ENCODE peak calls at places on chromosomes 3 and 15, in nine cellular contexts. Q is upper lobe of right lung, V is PC-3, U is choroid plexus epithelial cell, B is right lobe of liver, M is psoas muscle, P is GM06990, O is brain microvascular endothelial cell, K is mammary epithelial cell. S is an unnamed sample.

GRCh38 chr15:71747128-71748083 is 62.9 kb upstream of the NR2E3 start:
- DNase-seq in Q (no peak), V (peak), U (peak), B (no peak), M (no peak), P (no peak), O (peak), K (peak), S (no peak)

GRCh38 chr15:69393831-69394491 is 20.2 kb upstream of the KIF23 start:
- DNase-seq in Q (no peak), V (peak), U (no peak), B (no peak), M (no peak), P (no peak), O (no peak), K (peak), S (no peak)

GRCh38 chr3:9797196-9797945 is 4.5 kb downstream of the ARPC4 start:
- DNase-seq in Q (no peak), V (no peak), U (peak), B (no peak), M (no peak), P (no peak), O (no peak), K (no peak), S (no peak)

GRCh38 chr15:90213818-90214204 is 12.7 kb downstream of the SEMA4B start:
- DNase-seq in Q (no peak), V (no peak), U (no peak), B (no peak), M (no peak), P (no peak), O (no peak), K (no peak), S (no peak)

GRCh38 chr3:71927505-71928066 is 142.6 kb upstream of the PROK2 start:
- DNase-seq in Q (no peak), V (no peak), U (no peak), B (no peak), M (no peak), P (no peak), O (no peak), K (no peak), S (no peak)

GRCh38 chr3:41932511-41932910 is 29.4 kb downstream of the ULK4 start:
- DNase-seq in Q (no peak), V (peak), U (no peak), B (no peak), M (no peak), P (no peak), O (no peak), K (peak), S (no peak)

GRCh38 chr3:46491089-46492070 is 6.4 kb upstream of the RTP3 start:
- DNase-seq in Q (no peak), V (no peak), U (no peak), B (peak), M (no peak), P (no peak), O (no peak), K (peak), S (no peak)

GRCh38 chr15:70559223-70559823 is 204.0 kb downstream of the UACA start:
- DNase-seq in Q (no peak), V (no peak), U (peak), B (peak), M (no peak), P (no peak), O (peak), K (no peak), S (no peak)

GRCh38 chr15:68275165-68275746 is 2.3 kb upstream of the FEM1B start:
- DNase-seq in Q (no peak), V (peak), U (peak), B (no peak), M (no peak), P (no peak), O (no peak), K (peak), S (no peak)

GRCh38 chr3:117217355-117217754 is 507.8 kb downstream of the TUSC7 start:
- DNase-seq in Q (no peak), V (no peak), U (no peak), B (no peak), M (no peak), P (no peak), O (no peak), K (no peak), S (no peak)

GRCh38 chr15:87816811-87817210 is 439.7 kb downstream of the NTRK3 start:
- DNase-seq in Q (no peak), V (peak), U (peak), B (no peak), M (no peak), P (no peak), O (peak), K (peak), S (no peak)

GRCh38 chr15:87816016-87816415 is 440.5 kb downstream of the NTRK3 start:
- DNase-seq in Q (no peak), V (no peak), U (no peak), B (no peak), M (no peak), P (no peak), O (no peak), K (no peak), S (no peak)

DNA sequence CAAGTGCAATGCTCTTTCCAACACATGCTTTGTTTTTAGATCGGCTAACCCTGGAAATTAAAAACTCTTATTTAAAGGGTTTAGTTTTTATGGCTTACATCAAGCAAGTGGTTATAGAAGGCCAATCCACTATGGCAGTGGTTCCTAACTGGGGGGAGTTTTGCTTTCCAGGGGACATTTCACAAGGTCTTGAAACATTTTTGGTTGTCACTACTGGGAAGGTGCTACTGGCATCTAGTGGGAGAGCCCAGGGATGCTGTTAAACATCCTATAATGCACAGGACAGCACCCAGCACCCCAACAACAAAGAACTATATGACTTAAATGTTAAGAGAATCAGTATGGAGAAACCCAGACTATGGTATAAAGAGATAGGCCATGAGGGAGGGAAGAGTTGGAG is 439.0 kb downstream of the NTRK3 start:
- DNase-seq in Q (no peak), V (no peak), U (peak), B (no peak), M (no peak), P (no peak), O (no peak), K (no peak), S (no peak)
- TF ChIP-seq CTCF in Q (no peak), V (no peak), U (peak), B (no peak), M (no peak), P (no peak), O (peak), K (no peak), S (no peak)

DNA sequence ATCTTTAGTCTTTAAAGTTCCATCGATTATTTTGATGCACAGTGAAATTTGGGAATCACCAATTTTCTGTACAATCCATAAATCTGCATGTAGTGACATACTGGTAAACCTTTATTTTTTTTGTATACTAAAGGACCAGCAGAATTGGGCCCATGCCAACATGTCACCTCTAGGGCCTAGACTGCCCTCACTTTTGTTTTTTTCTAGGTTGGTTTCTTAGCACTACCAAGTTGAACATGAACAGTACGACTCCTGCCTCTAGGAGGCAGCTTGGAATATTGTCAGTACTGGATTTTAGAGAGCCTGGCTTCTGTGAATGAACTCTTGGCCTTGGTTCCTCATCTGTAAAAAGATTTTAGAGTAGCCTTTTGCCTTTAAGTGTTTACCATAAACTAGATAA is 32.3 kb downstream of the NKIRAS1 start:
- DNase-seq in Q (no peak), V (peak), U (no peak), B (no peak), M (no peak), P (no peak), O (no peak), K (no peak), S (no peak)
- TF ChIP-seq CTCF in Q (peak), V (peak), U (peak), B (no peak), M (peak), P (no peak), O (peak), K (peak), S (no peak)

GRCh38 chr3:195893916-195894315 is 14.4 kb downstream of the TNK2 start:
- DNase-seq in Q (no peak), V (no peak), U (no peak), B (peak), M (peak), P (no peak), O (no peak), K (no peak), S (no peak)

GRCh38 chr3:195896361-195897080 is 11.8 kb downstream of the TNK2 start:
- DNase-seq in Q (no peak), V (peak), U (peak), B (peak), M (peak), P (no peak), O (peak), K (no peak), S (no peak)

GRCh38 chr3:195895900-195896360 is 12.4 kb downstream of the TNK2 start:
- DNase-seq in Q (peak), V (peak), U (no peak), B (peak), M (peak), P (peak), O (no peak), K (peak), S (peak)

GRCh38 chr3:195893516-195893915 is 14.8 kb downstream of the TNK2 start:
- DNase-seq in Q (no peak), V (no peak), U (no peak), B (peak), M (peak), P (no peak), O (no peak), K (no peak), S (no peak)

DNA sequence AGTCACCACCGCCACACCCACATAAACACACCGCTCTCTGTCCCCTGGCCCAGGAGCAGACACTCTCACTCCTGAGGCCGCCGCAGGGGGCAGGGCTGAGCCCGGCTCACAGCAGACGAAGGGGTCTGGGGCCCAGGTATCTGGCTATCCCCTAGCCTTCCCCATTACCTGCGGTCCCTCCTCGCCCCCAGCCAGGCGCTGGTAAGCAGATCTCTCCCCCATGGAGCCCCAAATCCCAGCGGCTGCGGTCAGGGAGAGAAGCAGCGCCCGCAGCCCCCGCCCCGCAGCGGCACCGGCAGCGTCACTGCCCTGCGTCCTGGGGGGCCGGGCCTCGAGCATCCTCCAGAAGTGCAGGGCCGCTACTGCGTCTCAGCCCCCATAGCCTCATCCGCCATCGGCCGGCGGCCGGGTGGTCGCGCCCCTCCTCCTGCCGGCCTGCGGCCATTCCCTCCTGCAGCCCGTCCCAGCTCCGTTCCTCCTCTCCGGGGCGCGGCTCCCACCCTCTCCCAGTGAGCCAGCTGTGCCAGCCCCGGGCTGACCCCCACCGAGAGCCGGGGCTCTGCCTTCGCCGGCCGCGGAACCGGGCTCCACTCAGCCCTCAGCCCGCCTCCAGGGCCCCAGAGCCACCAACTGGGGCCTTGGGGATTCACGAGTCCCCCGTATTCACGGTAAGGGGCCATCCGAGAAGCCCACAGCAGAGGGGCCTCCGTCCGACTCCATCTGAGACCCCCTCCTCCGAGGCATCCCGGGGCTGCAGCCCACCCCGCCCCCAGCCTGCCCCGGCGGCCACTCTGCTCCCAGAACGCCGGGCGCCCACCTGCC is 13.1 kb downstream of the TNK2 start:
- DNase-seq in Q (peak), V (peak), U (no peak), B (peak), M (peak), P (peak), O (no peak), K (peak), S (peak)
- TF ChIP-seq CTCF in Q (no peak), V (no peak), U (peak), B (no peak), M (no peak), P (peak), O (peak), K (no peak), S (peak)

GRCh38 chr3:58026598-58026997 is 18.4 kb downstream of the FLNB start:
- DNase-seq in Q (no peak), V (peak), U (no peak), B (no peak), M (no peak), P (no peak), O (no peak), K (peak), S (no peak)
- TF ChIP-seq CTCF in Q (no peak), V (peak), U (no peak), B (no peak), M (no peak), P (no peak), O (no peak), K (peak), S (no peak)

GRCh38 chr3:153438275-153438674 is 276.2 kb downstream of the RAP2B start:
- DNase-seq in Q (no peak), V (no peak), U (no peak), B (no peak), M (no peak), P (no peak), O (no peak), K (no peak), S (no peak)

GRCh38 chr3:153442799-153443487 is 280.9 kb downstream of the RAP2B start:
- DNase-seq in Q (no peak), V (no peak), U (no peak), B (no peak), M (no peak), P (no peak), O (no peak), K (no peak), S (no peak)

GRCh38 chr3:153442386-153442785 is 280.4 kb downstream of the RAP2B start:
- DNase-seq in Q (no peak), V (no peak), U (peak), B (no peak), M (no peak), P (no peak), O (no peak), K (no peak), S (no peak)

GRCh38 chr3:153440311-153440710 is 278.3 kb downstream of the RAP2B start:
- DNase-seq in Q (no peak), V (no peak), U (no peak), B (no peak), M (no peak), P (no peak), O (no peak), K (no peak), S (no peak)

GRCh38 chr3:153439780-153440179 is 277.8 kb downstream of the RAP2B start:
- DNase-seq in Q (no peak), V (peak), U (no peak), B (no peak), M (no peak), P (no peak), O (no peak), K (no peak), S (no peak)
- TF ChIP-seq CTCF in Q (peak), V (peak), U (no peak), B (no peak), M (no peak), P (no peak), O (peak), K (no peak), S (no peak)

GRCh38 chr3:127475975-127476374 is 114.6 kb downstream of the TPRA1 start:
- DNase-seq in Q (no peak), V (no peak), U (no peak), B (peak), M (no peak), P (no peak), O (no peak), K (peak), S (no peak)

GRCh38 chr3:127475364-127475763 is 115.2 kb downstream of the TPRA1 start:
- DNase-seq in Q (no peak), V (no peak), U (no peak), B (peak), M (no peak), P (no peak), O (no peak), K (no peak), S (no peak)

GRCh38 chr3:127472506-127472905 is 118.0 kb downstream of the TPRA1 start:
- DNase-seq in Q (no peak), V (no peak), U (no peak), B (no peak), M (no peak), P (no peak), O (no peak), K (no peak), S (no peak)

GRCh38 chr3:127476936-127477335 is 113.6 kb downstream of the TPRA1 start:
- DNase-seq in Q (peak), V (no peak), U (no peak), B (no peak), M (no peak), P (no peak), O (no peak), K (no peak), S (no peak)

DNA sequence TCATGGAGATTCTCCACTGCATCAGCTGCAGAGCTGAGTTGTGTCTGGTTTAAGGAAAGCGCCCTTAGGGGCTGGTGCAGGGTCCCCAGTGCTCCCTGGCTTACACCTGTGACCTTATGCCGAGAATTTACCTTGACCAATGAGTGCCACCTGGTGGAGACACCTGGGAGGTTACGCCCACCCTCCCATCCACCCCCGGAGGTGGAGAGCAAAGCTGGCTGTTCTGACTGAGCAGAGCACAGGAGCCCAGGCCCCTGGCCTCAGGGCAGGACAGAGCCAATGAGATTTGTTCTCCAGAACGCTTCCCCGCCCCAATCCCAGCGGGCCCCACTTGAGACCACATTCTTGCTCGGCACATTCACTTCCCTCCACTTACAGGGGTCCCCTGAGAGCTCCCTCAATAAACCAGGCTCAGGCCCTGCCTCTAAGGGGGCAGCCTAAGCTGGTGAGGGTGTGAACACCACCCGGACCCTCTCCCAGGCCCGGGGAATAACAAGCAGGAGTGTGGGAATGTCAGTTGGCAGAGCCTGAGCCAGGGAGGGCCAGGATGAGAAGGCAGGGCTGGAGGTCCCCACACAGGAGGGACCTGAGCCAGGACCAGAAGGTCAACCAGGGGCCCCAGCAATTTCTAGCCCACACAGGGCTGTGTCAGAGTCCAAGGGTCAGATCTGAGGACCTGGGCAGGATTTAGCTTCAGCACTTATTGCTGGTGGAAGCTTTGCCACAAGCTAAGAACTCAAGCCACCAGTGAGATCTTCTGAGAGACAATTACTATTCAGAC is 117.1 kb downstream of the TPRA1 start:
- DNase-seq in Q (no peak), V (peak), U (no peak), B (peak), M (no peak), P (no peak), O (no peak), K (no peak), S (peak)
- TF ChIP-seq CTCF in Q (peak), V (peak), U (peak), B (no peak), M (no peak), P (peak), O (peak), K (peak), S (peak)